ENCODE peak calls at places on chromosomes 16 and 17, in six cellular contexts. U is HCT116, W is H1, S is HepG2, L is K562, Q is SK-N-SH. Y is an unnamed sample.

GRCh38 chr17:4161179-4161559 is 18.2 kb downstream of the CYB5D2 start:
- DNase-seq in S (peak), Q (peak), W (peak), U (no peak), L (no peak), Y (no peak)

GRCh38 chr17:45172541-45173286 is 11.0 kb downstream of the HEXIM2 start:
- DNase-seq in S (peak), Q (peak), U (peak), L (no peak), W (no peak), Y (peak)

GRCh38 chr17:35373984-35374765 is 754 bp upstream of the SLFN11 start:
- DNase-seq in W (no peak), L (no peak), S (no peak), Q (peak), U (no peak), Y (peak)

GRCh38 chr17:5209396-5209795 is 17.7 kb upstream of the ZNF594 start:
- DNase-seq in S (no peak), L (no peak), Q (no peak), U (no peak), W (no peak), Y (no peak)

GRCh38 chr17:62869885-62870580 is 61.9 kb upstream of the MARCHF10 start:
- DNase-seq in S (no peak), W (peak), Q (peak), L (no peak), U (no peak), Y (no peak)

GRCh38 chr17:81016575-81016974 is 18.4 kb upstream of the BAIAP2 start:
- DNase-seq in U (no peak), Q (no peak), S (no peak), L (no peak), W (no peak), Y (no peak)

GRCh38 chr17:54967621-54968258 is 714 bp downstream of the COX11 start:
- DNase-seq in Q (peak), S (peak), U (peak), L (peak), W (no peak), Y (peak)

GRCh38 chr17:1298616-1299015 is 19.2 kb downstream of the TRARG1 start:
- DNase-seq in Q (no peak), U (no peak), W (peak), L (peak), S (no peak), Y (no peak)

GRCh38 chr17:47220531-47220999 is 11.4 kb downstream of the MYL4 start:
- DNase-seq in W (no peak), L (no peak), S (no peak), U (no peak), Q (no peak), Y (no peak)

GRCh38 chr17:6215071-6216035 is 145.2 kb downstream of the WSCD1 start:
- DNase-seq in Q (no peak), S (no peak), W (no peak), L (no peak), U (no peak), Y (no peak)

GRCh38 chr17:82034371-82035011 is 3.0 kb downstream of the DCXR start:
- DNase-seq in L (no peak), S (no peak), W (no peak), U (peak), Q (no peak), Y (no peak)

GRCh38 chr17:49471089-49471683 is 23.9 kb upstream of the NGFR start:
- DNase-seq in Q (peak), L (no peak), S (peak), U (no peak), W (no peak), Y (no peak)

GRCh38 chr17:17063546-17064122 is 21.4 kb downstream of the MPRIP start:
- DNase-seq in W (no peak), Q (no peak), U (no peak), S (no peak), L (no peak), Y (no peak)
- TF ChIP-seq JUND in W (no peak), Q (no peak), U (no peak), S (no peak), L (no peak), Y (no peak)

GRCh38 chr17:28530250-28530649 is 22.2 kb downstream of the UNC119 start:
- DNase-seq in W (no peak), S (no peak), U (no peak), Q (no peak), L (no peak), Y (no peak)

GRCh38 chr17:28527181-28527681 is 21.1 kb downstream of the FOXN1 start:
- DNase-seq in U (no peak), S (no peak), L (peak), W (no peak), Q (no peak), Y (no peak)

GRCh38 chr17:28527859-28528258 is 21.7 kb downstream of the FOXN1 start:
- DNase-seq in W (no peak), L (no peak), U (no peak), Q (no peak), S (no peak), Y (peak)

GRCh38 chr17:28529012-28529400 is 22.9 kb downstream of the FOXN1 start:
- DNase-seq in Q (no peak), L (no peak), W (no peak), S (no peak), U (no peak), Y (no peak)

DNA sequence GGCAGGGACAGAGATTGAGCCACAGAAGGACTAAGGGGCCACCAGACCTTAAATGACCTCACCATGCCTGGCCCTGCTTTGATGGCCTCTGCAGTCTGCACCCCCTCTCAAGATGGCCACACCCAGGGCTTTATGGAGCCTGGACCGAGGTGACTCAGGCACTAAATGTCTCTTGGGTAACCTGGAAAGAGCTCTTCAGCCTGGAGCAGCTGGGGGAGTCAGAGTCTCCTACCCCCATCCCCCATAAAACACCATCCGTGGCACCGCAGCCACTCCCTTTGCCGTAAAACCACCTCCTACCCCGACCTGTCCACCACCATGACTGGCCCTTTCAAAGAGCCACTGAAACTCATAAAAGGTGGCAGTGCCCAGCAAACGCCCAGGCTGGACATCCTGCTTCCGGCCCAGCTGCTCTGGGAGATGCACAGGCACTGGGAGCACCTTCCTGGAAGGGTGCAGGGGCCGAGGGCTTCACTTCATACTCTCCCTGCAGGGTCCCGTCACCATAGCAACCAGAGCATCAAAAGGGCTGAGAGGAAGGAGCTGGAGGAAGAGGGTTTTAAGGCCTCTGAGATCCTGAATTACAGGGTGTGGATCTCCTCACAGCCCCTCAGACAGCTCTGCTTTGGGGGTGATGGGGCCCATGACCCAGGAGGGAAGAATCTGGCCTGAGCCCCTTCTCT is 22.3 kb downstream of the FOXN1 start:
- DNase-seq in W (no peak), L (peak), U (no peak), S (no peak), Q (no peak), Y (no peak)
- TF ChIP-seq JUND in W (no peak), L (peak), U (no peak), S (no peak), Q (no peak), Y (no peak)

GRCh38 chr17:27315322-27315721 is 21.4 kb downstream of the WSB1 start:
- DNase-seq in U (no peak), S (no peak), W (no peak), Q (no peak), L (no peak), Y (no peak)
- TF ChIP-seq JUND in U (no peak), S (no peak), W (no peak), Q (no peak), L (no peak), Y (no peak)

GRCh38 chr16:53089434-53090270 is 34.9 kb downstream of the CHD9 start:
- DNase-seq in U (no peak), Q (no peak), L (no peak), W (no peak), S (peak), Y (no peak)
- TF ChIP-seq JUND in U (no peak), Q (no peak), L (no peak), W (no peak), S (no peak), Y (no peak)

GRCh38 chr16:60166-60565 is 6.5 kb downstream of the SNRNP25 start:
- DNase-seq in W (no peak), U (no peak), S (no peak), Q (no peak), L (no peak), Y (no peak)
- TF ChIP-seq JUND in W (no peak), U (no peak), S (no peak), Q (no peak), L (no peak), Y (no peak)

DNA sequence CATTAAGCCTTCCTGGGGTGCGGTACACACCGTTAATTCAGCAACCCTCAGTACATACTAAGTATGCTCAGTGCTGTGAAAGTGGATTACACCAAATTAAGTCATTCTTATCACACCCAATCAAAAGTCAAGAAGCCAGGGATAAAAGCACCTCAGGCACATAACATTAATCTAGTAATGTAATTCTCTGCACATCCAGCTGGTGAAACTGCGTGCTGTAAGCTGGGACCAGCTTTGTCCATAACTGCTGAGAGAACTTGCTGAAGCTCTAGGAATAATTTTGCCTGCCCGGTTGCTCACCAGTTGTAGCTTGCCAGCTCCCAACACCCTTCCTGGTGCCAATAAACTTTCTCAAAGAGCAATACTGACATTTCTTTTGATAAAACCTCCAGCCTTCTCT is 44.9 kb downstream of the SLC47A1 start:
- DNase-seq in S (no peak), U (no peak), Q (peak), W (no peak), L (no peak), Y (peak)
- TF ChIP-seq JUND in S (no peak), U (no peak), Q (no peak), W (no peak), L (no peak), Y (no peak)

GRCh38 chr17:29212681-29213121 is 32.5 kb upstream of the MYO18A start:
- DNase-seq in L (no peak), Q (no peak), U (no peak), W (no peak), S (peak), Y (no peak)

GRCh38 chr17:29216181-29216580 is 30.5 kb upstream of the CRYBA1 start:
- DNase-seq in Q (no peak), W (no peak), L (no peak), U (no peak), S (no peak), Y (no peak)

GRCh38 chr17:29215717-29216116 is 30.9 kb upstream of the CRYBA1 start:
- DNase-seq in L (no peak), S (no peak), Q (no peak), W (no peak), U (no peak), Y (no peak)

GRCh38 chr17:29215174-29215573 is 31.5 kb upstream of the CRYBA1 start:
- DNase-seq in W (no peak), Q (no peak), U (no peak), S (no peak), L (no peak), Y (no peak)

DNA sequence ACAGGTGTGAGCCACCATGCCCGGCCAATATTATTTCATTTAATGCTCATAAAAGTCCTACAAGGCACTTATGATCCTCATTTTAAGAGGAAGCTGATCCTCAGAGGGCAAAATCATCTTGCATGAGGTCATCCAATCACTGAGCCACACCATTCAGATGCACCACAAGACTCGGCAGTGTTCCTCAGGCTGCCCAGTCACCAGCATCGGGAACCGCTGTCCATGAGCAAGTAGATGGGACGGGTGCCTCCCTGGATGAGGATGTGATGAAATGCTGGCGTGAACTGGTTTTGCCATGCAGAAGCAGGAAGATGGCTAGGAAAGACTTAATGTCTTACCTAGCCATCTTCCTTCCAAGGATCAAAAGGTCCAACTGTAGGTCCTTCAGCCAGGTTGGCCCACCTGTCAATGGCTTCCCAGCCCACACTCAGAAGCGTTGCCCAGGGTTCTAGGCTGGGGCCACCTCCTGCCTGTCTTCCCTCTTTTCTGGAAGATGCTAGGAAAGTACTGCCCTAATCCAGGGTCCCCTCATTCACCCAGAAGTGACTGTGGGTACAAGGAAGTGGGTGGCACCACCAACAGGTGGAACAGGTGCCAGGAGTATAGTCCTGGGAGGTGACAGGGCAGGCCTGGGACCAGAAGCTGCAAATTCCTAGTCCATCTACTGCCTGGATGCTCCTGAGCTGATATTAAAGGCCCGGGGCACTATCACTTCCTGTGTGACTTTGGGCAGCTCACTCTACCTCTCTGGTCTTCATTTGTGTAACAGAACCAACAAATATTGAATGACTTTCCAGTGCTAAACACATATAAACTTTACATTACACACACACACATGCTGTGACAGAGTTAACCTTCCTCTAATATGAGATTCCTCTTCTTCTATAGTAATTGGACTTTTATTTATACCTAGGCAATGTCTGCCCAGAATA is 32.2 kb upstream of the CRYBA1 start:
- DNase-seq in S (no peak), L (no peak), U (no peak), W (no peak), Q (no peak), Y (no peak)
- TF ChIP-seq JUND in S (no peak), L (no peak), U (no peak), W (no peak), Q (no peak), Y (no peak)